ENCODE peak calls at places on chromosomes 1 and 21, in six cellular contexts. U, K, C, Z, Y and A are unnamed samples.

GRCh38 chr1:14553711-14554110 is 44.8 kb upstream of the KAZN start:
- DNase-seq in C (no peak), Y (no peak), K (no peak), Z (no peak), U (no peak), A (no peak)

GRCh38 chr1:56821462-56821797 is 2.2 kb upstream of the FYB2 start:
- DNase-seq in K (peak; percentile 50), C (peak; percentile 94), Z (no peak), Y (no peak), U (peak; percentile 90), A (no peak)

GRCh38 chr1:21200767-21201166 is 24.1 kb upstream of the EIF4G3 start:
- DNase-seq in Y (no peak), C (peak; percentile 77), K (peak; percentile 62), U (no peak), Z (no peak), A (no peak)

GRCh38 chr1:226002667-226003501 is 3.7 kb upstream of the SDE2 start:
- DNase-seq in C (peak; percentile 21), K (peak; percentile 6), U (peak; percentile 97), Z (no peak), Y (peak; percentile 47), A (peak; percentile 62)

GRCh38 chr1:201721131-201722049 is 107.6 kb upstream of the IPO9 start:
- DNase-seq in K (peak; percentile 83), Z (no peak), C (peak; percentile 98), U (peak; percentile 61), Y (no peak), A (no peak)

GRCh38 chr1:225479996-225480720 is 52.3 kb upstream of the LBR start:
- DNase-seq in C (no peak), K (no peak), Z (no peak), U (no peak), Y (no peak), A (no peak)

GRCh38 chr1:153231800-153232199 is 14.4 kb downstream of the PRR9 start:
- DNase-seq in U (no peak), Z (no peak), K (no peak), C (no peak), Y (no peak), A (no peak)

GRCh38 chr1:107262472-107263286 is 121.8 kb downstream of the NTNG1 start:
- DNase-seq in U (no peak), Y (no peak), Z (no peak), C (no peak), K (no peak), A (no peak)

GRCh38 chr21:33451634-33452071 is 28.1 kb downstream of the TMEM50B start:
- DNase-seq in U (no peak), Z (no peak), Y (no peak), C (peak; percentile 22), K (peak; percentile 33), A (no peak)

GRCh38 chr1:182185822-182186756 is 124.6 kb upstream of the ZNF648 start:
- DNase-seq in U (peak; percentile 47), K (peak; percentile 47), Y (no peak), C (peak; percentile 41), Z (peak; percentile 70), A (peak; percentile 20)

GRCh38 chr21:46097826-46098286 is at the start of gene COL6A2:
- DNase-seq in U (peak; percentile 75), K (peak; percentile 71), Y (peak; percentile 15), Z (peak; percentile 8), C (peak; percentile 73), A (peak; percentile 54)

GRCh38 chr1:193951989-193952388 is 765.6 kb upstream of the B3GALT2 start:
- DNase-seq in U (no peak), Y (no peak), K (peak; percentile 1), Z (no peak), C (no peak), A (no peak)

GRCh38 chr1:118158918-118159317 is 26.1 kb downstream of the SPAG17 start:
- DNase-seq in U (no peak), Z (no peak), Y (no peak), C (peak; percentile 26), K (peak; percentile 76), A (no peak)

GRCh38 chr1:162942903-162943567 is 82.1 kb upstream of the CCDC190 start:
- DNase-seq in Z (no peak), Y (no peak), K (peak; percentile 44), U (no peak), C (peak; percentile 28), A (no peak)

GRCh38 chr1:119448112-119448511 is 33.2 kb downstream of the HSD3B2 start:
- DNase-seq in K (no peak), C (no peak), U (peak; percentile 30), Y (no peak), Z (no peak), A (no peak)

GRCh38 chr1:181508486-181509165 is 25.3 kb downstream of the CACNA1E start:
- DNase-seq in U (no peak), Z (no peak), C (no peak), Y (no peak), K (peak; percentile 4), A (no peak)

GRCh38 chr1:151157067-151157531 is 650 bp downstream of the TNFAIP8L2 start:
- DNase-seq in C (no peak), Z (no peak), Y (no peak), U (no peak), K (no peak), A (no peak)

GRCh38 chr1:55539652-55540512 is 324.7 kb upstream of the USP24 start:
- DNase-seq in Z (no peak), U (no peak), Y (no peak), K (no peak), C (no peak), A (no peak)

GRCh38 chr1:167668108-167668507 is 38.1 kb downstream of the RCSD1 start:
- DNase-seq in Y (no peak), C (no peak), U (no peak), Z (no peak), K (no peak), A (no peak)

GRCh38 chr1:170661646-170662411 is 2.1 kb upstream of the PRRX1 start:
- DNase-seq in Z (no peak), C (peak; percentile 42), K (peak; percentile 53), U (peak; percentile 67), Y (no peak), A (no peak)

GRCh38 chr1:72178266-72178665 is 104.1 kb downstream of the NEGR1 start:
- DNase-seq in Y (no peak), U (no peak), C (peak; percentile 21), K (peak; percentile 38), Z (no peak), A (peak; percentile 4)

GRCh38 chr1:156474966-156475365 is 25.6 kb downstream of the MEF2D start:
- DNase-seq in K (no peak), C (no peak), Z (no peak), U (no peak), Y (no peak), A (no peak)

GRCh38 chr1:67834246-67834877 is 1.1 kb upstream of the GNG12 start:
- DNase-seq in Z (no peak), K (no peak), Y (no peak), U (no peak), C (no peak), A (no peak)

GRCh38 chr1:177282976-177283375 is 112.2 kb downstream of the BRINP2 start:
- DNase-seq in Y (no peak), Z (no peak), C (no peak), K (no peak), U (no peak), A (no peak)

GRCh38 chr1:236608930-236609726 is 4.8 kb upstream of the HEATR1 start:
- DNase-seq in Y (no peak), K (peak; percentile 35), Z (peak; percentile 32), C (peak; percentile 63), U (peak; percentile 76), A (peak; percentile 48)

GRCh38 chr21:36699026-36699545 is at the start of gene SIM2:
- DNase-seq in Z (no peak), K (peak; percentile 52), Y (no peak), C (no peak), U (peak; percentile 63), A (peak; percentile 54)

GRCh38 chr1:205545991-205546390 is 41.5 kb downstream of the CDK18 start:
- DNase-seq in K (no peak), C (no peak), U (no peak), Z (no peak), Y (no peak), A (no peak)

GRCh38 chr1:2443285-2444137 is 31.1 kb upstream of the PEX10 start:
- DNase-seq in C (no peak), Y (no peak), Z (no peak), U (no peak), K (no peak), A (no peak)

GRCh38 chr1:81681570-81681969 is 119.2 kb upstream of the ADGRL2 start:
- DNase-seq in Z (no peak), C (peak; percentile 43), U (no peak), K (peak; percentile 47), Y (no peak), A (no peak)

GRCh38 chr21:17829472-17829871 is 10.3 kb upstream of the C21orf91 start:
- DNase-seq in U (peak; percentile 21), C (no peak), Y (no peak), K (peak; percentile 84), Z (no peak), A (no peak)

GRCh38 chr1:10680487-10680886 is 116.0 kb downstream of the CASZ1 start:
- DNase-seq in C (peak; percentile 37), Z (peak; percentile 4), Y (no peak), K (no peak), U (no peak), A (no peak)

GRCh38 chr1:65254320-65255087 is 54.8 kb upstream of the DNAJC6 start:
- DNase-seq in Z (peak; percentile 73), U (peak; percentile 81), K (peak; percentile 30), C (peak; percentile 66), Y (no peak), A (peak; percentile 75)

GRCh38 chr1:30670195-30671060 is 53.0 kb downstream of the MATN1 start:
- DNase-seq in C (no peak), U (no peak), Y (no peak), K (peak; percentile 38), Z (no peak), A (no peak)

GRCh38 chr1:9929431-9930385 is 13.5 kb downstream of the LZIC start:
- DNase-seq in C (peak; percentile 19), Z (no peak), K (no peak), U (peak; percentile 93), Y (no peak), A (peak; percentile 52)

GRCh38 chr1:7430047-7430608 is 341.0 kb upstream of the VAMP3 start:
- DNase-seq in K (no peak), C (no peak), Z (no peak), Y (no peak), U (no peak), A (no peak)

GRCh38 chr1:93989601-93990000 is 80.4 kb upstream of the GCLM start:
- DNase-seq in Y (no peak), K (no peak), C (no peak), U (no peak), Z (no peak), A (no peak)
- H2AK5ac ChIP-seq in Y (no peak overlapping the region), K (no peak overlapping the region), C (no peak overlapping the region), U (no peak overlapping the region), Z (peak overlapping the region; percentile 43), A (no peak overlapping the region)

GRCh38 chr1:192632641-192633532 is 3.1 kb upstream of the RGS13 start:
- DNase-seq in Z (no peak), Y (no peak), U (peak; percentile 23), C (no peak), K (no peak), A (peak; percentile 37)
- H3K36me3 ChIP-seq in Z (no peaks in the 10 kb centered on the region), Y (no peaks in the 10 kb centered on the region), U (no peaks in the 10 kb centered on the region), C (no peaks in the 10 kb centered on the region), K (no peaks in the 10 kb centered on the region), A (no peaks in the 10 kb centered on the region)

GRCh38 chr1:198729195-198729863 is 90.5 kb downstream of the PTPRC start:
- DNase-seq in C (no peak), Y (no peak), U (no peak), K (no peak), Z (no peak), A (no peak)
- H2AK5ac ChIP-seq in C (no peak overlapping the region), Y (no peak overlapping the region), U (no peak overlapping the region), K (no peak overlapping the region), Z (no peak overlapping the region), A (no peak overlapping the region)

GRCh38 chr1:32091591-32091990 is 16.3 kb upstream of the KPNA6 start:
- DNase-seq in Z (no peak), K (no peak), Y (no peak), C (no peak), U (no peak), A (no peak)
- H3K36me3 ChIP-seq in Z (peaks cover 26% of the 10 kb centered on the region), K (peaks cover 45% of the 10 kb centered on the region), Y (peaks cover 5% of the 10 kb centered on the region), C (peaks cover 62% of the 10 kb centered on the region), U (peaks cover 12% of the 10 kb centered on the region), A (peaks cover 81% of the 10 kb centered on the region)